ENCODE peak calls at places on chromosomes 4 and X, in eight cellular contexts. One of them, this sample, is unnamed.

GRCh38 chr4:83504544-83504943 is 19.6 kb upstream of the ABRAXAS1 start:
- DNase-seq in GM23338: no peak
- DNase-seq in A549: no peak
- DNase-seq in cardiac muscle cell: no peak
- DNase-seq in AG04450: no peak
- DNase-seq in tibial artery: no peak
- DNase-seq in colonic mucosa: no peak
- DNase-seq in fibroblast of mammary gland: no peak
- DNase-seq in this sample: no peak

GRCh38 chrX:131795442-131796229 is 227.5 kb upstream of the STK26 start:
- DNase-seq in GM23338: no peak
- DNase-seq in A549: no peak
- DNase-seq in cardiac muscle cell: no peak
- DNase-seq in AG04450: no peak
- DNase-seq in tibial artery: no peak
- DNase-seq in colonic mucosa: peak; percentile 34
- DNase-seq in fibroblast of mammary gland: no peak
- DNase-seq in this sample: no peak

GRCh38 chrX:54029543-54030143 is 14.6 kb downstream of the PHF8 start:
- DNase-seq in GM23338: no peak
- DNase-seq in A549: no peak
- DNase-seq in cardiac muscle cell: no peak
- DNase-seq in AG04450: no peak
- DNase-seq in tibial artery: no peak
- DNase-seq in colonic mucosa: no peak
- DNase-seq in fibroblast of mammary gland: no peak
- DNase-seq in this sample: no peak

GRCh38 chrX:10197597-10198210 is 40.9 kb downstream of the CLCN4 start:
- DNase-seq in GM23338: peak; percentile 9
- DNase-seq in A549: no peak
- DNase-seq in cardiac muscle cell: peak; percentile 28
- DNase-seq in AG04450: no peak
- DNase-seq in tibial artery: no peak
- DNase-seq in colonic mucosa: no peak
- DNase-seq in fibroblast of mammary gland: no peak
- DNase-seq in this sample: peak; percentile 68

GRCh38 chr4:147707892-147708672 is 23.8 kb upstream of the ARHGAP10 start:
- DNase-seq in GM23338: peak; percentile 72
- DNase-seq in A549: peak; percentile 57
- DNase-seq in cardiac muscle cell: peak; percentile 58
- DNase-seq in AG04450: no peak
- DNase-seq in tibial artery: no peak
- DNase-seq in colonic mucosa: peak; percentile 49
- DNase-seq in fibroblast of mammary gland: peak; percentile 63
- DNase-seq in this sample: peak; percentile 60

GRCh38 chrX:50691820-50692219 is 122.2 kb downstream of the SHROOM4 start:
- DNase-seq in GM23338: peak; percentile 83
- DNase-seq in A549: peak; percentile 44
- DNase-seq in cardiac muscle cell: peak; percentile 60
- DNase-seq in AG04450: peak; percentile 3
- DNase-seq in tibial artery: no peak
- DNase-seq in colonic mucosa: peak; percentile 21
- DNase-seq in fibroblast of mammary gland: peak; percentile 54
- DNase-seq in this sample: peak; percentile 32

GRCh38 chr4:8141935-8142334 is 16.7 kb downstream of the ABLIM2 start:
- DNase-seq in GM23338: no peak
- DNase-seq in A549: no peak
- DNase-seq in cardiac muscle cell: no peak
- DNase-seq in AG04450: no peak
- DNase-seq in tibial artery: no peak
- DNase-seq in colonic mucosa: no peak
- DNase-seq in fibroblast of mammary gland: no peak
- DNase-seq in this sample: no peak

GRCh38 chr4:82677327-82677726 is 115.5 kb upstream of the TMEM150C start:
- DNase-seq in GM23338: no peak
- DNase-seq in A549: no peak
- DNase-seq in cardiac muscle cell: no peak
- DNase-seq in AG04450: no peak
- DNase-seq in tibial artery: no peak
- DNase-seq in colonic mucosa: no peak
- DNase-seq in fibroblast of mammary gland: no peak
- DNase-seq in this sample: no peak

GRCh38 chr4:27666943-27667342 is 806.3 kb downstream of the STIM2 start:
- DNase-seq in GM23338: peak; percentile 55
- DNase-seq in A549: peak; percentile 26
- DNase-seq in cardiac muscle cell: no peak
- DNase-seq in AG04450: no peak
- DNase-seq in tibial artery: no peak
- DNase-seq in colonic mucosa: no peak
- DNase-seq in fibroblast of mammary gland: peak; percentile 22
- DNase-seq in this sample: peak; percentile 2

GRCh38 chrX:115089419-115089818 is 72.0 kb upstream of the IL13RA2 start:
- DNase-seq in GM23338: no peak
- DNase-seq in A549: no peak
- DNase-seq in cardiac muscle cell: no peak
- DNase-seq in AG04450: no peak
- DNase-seq in tibial artery: no peak
- DNase-seq in colonic mucosa: no peak
- DNase-seq in fibroblast of mammary gland: no peak
- DNase-seq in this sample: no peak

GRCh38 chrX:71147496-71148277 is 3.0 kb downstream of the NLGN3 start:
- DNase-seq in GM23338: peak; percentile 6
- DNase-seq in A549: no peak
- DNase-seq in cardiac muscle cell: no peak
- DNase-seq in AG04450: no peak
- DNase-seq in tibial artery: no peak
- DNase-seq in colonic mucosa: no peak
- DNase-seq in fibroblast of mammary gland: no peak
- DNase-seq in this sample: no peak

GRCh38 chr4:15132739-15133138 is 130.5 kb downstream of the CPEB2 start:
- DNase-seq in GM23338: no peak
- DNase-seq in A549: no peak
- DNase-seq in cardiac muscle cell: peak; percentile 26
- DNase-seq in AG04450: no peak
- DNase-seq in tibial artery: no peak
- DNase-seq in colonic mucosa: no peak
- DNase-seq in fibroblast of mammary gland: peak; percentile 9
- DNase-seq in this sample: peak; percentile 7

GRCh38 chrX:12984629-12985303 is 9.9 kb downstream of the TMSB4X start:
- DNase-seq in GM23338: no peak
- DNase-seq in A549: peak; percentile 76
- DNase-seq in cardiac muscle cell: peak; percentile 56
- DNase-seq in AG04450: no peak
- DNase-seq in tibial artery: no peak
- DNase-seq in colonic mucosa: no peak
- DNase-seq in fibroblast of mammary gland: peak; percentile 81
- DNase-seq in this sample: peak; percentile 54

GRCh38 chr4:144204431-144204830 is 63.9 kb upstream of the GYPA start:
- DNase-seq in GM23338: no peak
- DNase-seq in A549: no peak
- DNase-seq in cardiac muscle cell: no peak
- DNase-seq in AG04450: no peak
- DNase-seq in tibial artery: no peak
- DNase-seq in colonic mucosa: no peak
- DNase-seq in fibroblast of mammary gland: no peak
- DNase-seq in this sample: no peak

GRCh38 chrX:45329217-45329616 is 128.5 kb upstream of the DIPK2B start:
- DNase-seq in GM23338: no peak
- DNase-seq in A549: no peak
- DNase-seq in cardiac muscle cell: no peak
- DNase-seq in AG04450: no peak
- DNase-seq in tibial artery: no peak
- DNase-seq in colonic mucosa: no peak
- DNase-seq in fibroblast of mammary gland: no peak
- DNase-seq in this sample: no peak

GRCh38 chr4:148787831-148788477 is 345.7 kb upstream of the NR3C2 start:
- DNase-seq in GM23338: peak; percentile 23
- DNase-seq in A549: no peak
- DNase-seq in cardiac muscle cell: no peak
- DNase-seq in AG04450: no peak
- DNase-seq in tibial artery: no peak
- DNase-seq in colonic mucosa: peak; percentile 33
- DNase-seq in fibroblast of mammary gland: no peak
- DNase-seq in this sample: no peak

GRCh38 chr4:182443070-182443469 is 199.9 kb downstream of the TENM3 start:
- DNase-seq in GM23338: peak; percentile 21
- DNase-seq in A549: no peak
- DNase-seq in cardiac muscle cell: no peak
- DNase-seq in AG04450: no peak
- DNase-seq in tibial artery: no peak
- DNase-seq in colonic mucosa: no peak
- DNase-seq in fibroblast of mammary gland: no peak
- DNase-seq in this sample: no peak
- TF ChIP-seq CTCF in GM23338: peak; percentile 63
- TF ChIP-seq CTCF in A549: no peak
- TF ChIP-seq CTCF in cardiac muscle cell: no peak
- TF ChIP-seq CTCF in AG04450: no peak
- TF ChIP-seq CTCF in tibial artery: no peak
- TF ChIP-seq CTCF in colonic mucosa: no peak
- TF ChIP-seq CTCF in fibroblast of mammary gland: peak; percentile 4
- TF ChIP-seq CTCF in this sample: no peak

DNA sequence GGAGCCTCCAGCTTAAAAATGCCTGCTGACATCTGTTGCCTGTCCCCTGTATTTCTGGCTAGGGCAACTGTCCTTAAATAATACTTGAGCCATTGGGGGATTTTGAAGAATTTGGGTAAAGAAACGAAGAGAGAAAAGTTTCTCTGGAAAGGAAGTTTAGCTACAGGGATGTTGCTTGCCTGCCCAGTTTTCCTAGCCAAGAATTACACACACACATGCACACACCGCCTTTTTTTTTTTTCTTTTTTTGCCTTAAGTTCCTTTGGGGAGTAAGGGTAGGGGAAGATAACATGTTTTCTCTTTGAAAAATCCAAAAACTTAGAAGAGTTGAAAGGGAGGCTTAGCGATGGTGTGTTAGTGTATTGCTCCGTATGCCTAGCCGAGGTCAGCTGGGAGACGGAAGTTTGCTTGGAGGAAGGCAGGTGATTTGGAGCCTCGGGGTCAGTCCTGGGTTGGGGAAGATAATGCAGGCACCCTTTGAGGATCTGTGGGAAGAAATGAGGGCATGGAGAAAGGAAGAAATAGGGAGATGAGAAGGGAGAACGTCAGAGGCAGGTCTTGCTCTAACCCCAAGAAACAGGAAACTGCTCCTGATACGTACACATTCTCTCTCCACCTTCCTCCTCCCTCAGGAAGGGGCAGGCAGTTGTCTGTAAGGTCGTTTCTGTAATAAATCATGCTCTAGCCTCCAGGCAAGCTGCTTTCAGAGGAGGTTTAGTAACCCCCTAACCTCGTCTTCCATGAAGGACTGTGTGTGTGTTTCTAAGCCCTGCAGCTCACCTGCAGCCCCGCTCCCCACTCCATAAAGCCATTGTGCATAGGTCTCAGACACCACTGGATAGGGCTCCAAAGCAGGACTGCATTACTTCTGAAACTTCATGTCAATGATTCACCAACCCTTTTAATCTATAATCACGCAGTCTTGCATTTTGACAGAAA is 10.5 kb downstream of the KLF3 start:
- DNase-seq in GM23338: no peak
- DNase-seq in A549: peak; percentile 32
- DNase-seq in cardiac muscle cell: no peak
- DNase-seq in AG04450: no peak
- DNase-seq in tibial artery: no peak
- DNase-seq in colonic mucosa: peak; percentile 49
- DNase-seq in fibroblast of mammary gland: no peak
- DNase-seq in this sample: no peak
- H3K4me3 ChIP-seq in GM23338: peak overlapping the region; percentile 24
- H3K4me3 ChIP-seq in A549: peak overlapping the region; percentile 2
- H3K4me3 ChIP-seq in cardiac muscle cell: no peak overlapping the region
- H3K4me3 ChIP-seq in AG04450: no peak overlapping the region
- H3K4me3 ChIP-seq in tibial artery: peak overlapping the region; percentile 15
- H3K4me3 ChIP-seq in colonic mucosa: no peak overlapping the region
- H3K4me3 ChIP-seq in fibroblast of mammary gland: no peak overlapping the region
- H3K4me3 ChIP-seq in this sample: no peak overlapping the region

GRCh38 chr4:94451669-94452475 is at the start of gene PDLIM5:
- DNase-seq in GM23338: peak; percentile 95
- DNase-seq in A549: peak; percentile 89
- DNase-seq in cardiac muscle cell: peak; percentile 95
- DNase-seq in AG04450: peak; percentile 43
- DNase-seq in tibial artery: peak; percentile 95
- DNase-seq in colonic mucosa: peak; percentile 92
- DNase-seq in fibroblast of mammary gland: peak; percentile 81
- DNase-seq in this sample: peak; percentile 91
- TF ChIP-seq CTCF in GM23338: no peak
- TF ChIP-seq CTCF in A549: no peak
- TF ChIP-seq CTCF in cardiac muscle cell: no peak
- TF ChIP-seq CTCF in AG04450: no peak
- TF ChIP-seq CTCF in tibial artery: no peak
- TF ChIP-seq CTCF in colonic mucosa: no peak
- TF ChIP-seq CTCF in fibroblast of mammary gland: no peak
- TF ChIP-seq CTCF in this sample: no peak

DNA sequence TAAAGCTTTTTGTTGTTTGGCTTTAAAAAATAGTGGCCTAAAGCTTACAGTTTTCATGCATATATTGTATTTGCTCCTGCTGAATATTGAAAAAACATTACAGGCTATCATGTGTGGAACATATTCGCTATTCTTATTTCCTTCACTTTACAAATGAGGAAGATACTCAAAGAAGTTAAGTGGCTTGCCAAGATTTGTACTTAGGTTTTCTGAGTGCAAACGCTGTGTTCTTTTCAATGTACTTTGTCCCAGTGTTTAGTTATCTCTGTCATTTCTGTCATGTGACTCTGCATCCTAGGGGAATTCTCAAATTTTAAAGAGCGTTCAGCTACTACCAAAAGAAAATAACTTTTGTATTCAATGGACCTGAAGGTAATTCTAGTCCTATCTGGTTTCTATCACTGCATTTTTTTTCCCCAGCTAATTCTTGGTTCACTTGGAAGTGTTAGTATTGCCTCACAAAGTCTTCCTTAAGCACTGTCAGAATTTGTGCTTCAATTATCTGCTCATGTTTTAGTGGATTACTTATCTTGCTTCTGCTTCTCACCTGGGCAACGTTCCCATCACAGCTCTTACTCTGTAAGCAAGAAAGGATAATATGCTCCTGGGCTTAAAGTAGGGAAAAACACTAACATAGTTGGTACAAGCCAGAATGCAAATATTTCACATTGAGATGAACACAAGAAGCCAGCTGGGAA is 7.0 kb upstream of the PTPN13 start:
- DNase-seq in GM23338: no peak
- DNase-seq in A549: no peak
- DNase-seq in cardiac muscle cell: no peak
- DNase-seq in AG04450: no peak
- DNase-seq in tibial artery: no peak
- DNase-seq in colonic mucosa: no peak
- DNase-seq in fibroblast of mammary gland: no peak
- DNase-seq in this sample: no peak
- H3K4me3 ChIP-seq in GM23338: no peak overlapping the region
- H3K4me3 ChIP-seq in A549: no peak overlapping the region
- H3K4me3 ChIP-seq in cardiac muscle cell: no peak overlapping the region
- H3K4me3 ChIP-seq in AG04450: no peak overlapping the region
- H3K4me3 ChIP-seq in tibial artery: no peak overlapping the region
- H3K4me3 ChIP-seq in colonic mucosa: no peak overlapping the region
- H3K4me3 ChIP-seq in fibroblast of mammary gland: no peak overlapping the region
- H3K4me3 ChIP-seq in this sample: no peak overlapping the region

GRCh38 chr4:153207561-153207960 is 3.3 kb downstream of the TRIM2 start:
- DNase-seq in GM23338: peak; percentile 70
- DNase-seq in A549: peak; percentile 16
- DNase-seq in cardiac muscle cell: peak; percentile 29
- DNase-seq in AG04450: no peak
- DNase-seq in tibial artery: no peak
- DNase-seq in colonic mucosa: peak; percentile 77
- DNase-seq in fibroblast of mammary gland: peak; percentile 31
- DNase-seq in this sample: peak; percentile 43
- TF ChIP-seq CTCF in GM23338: peak; percentile 74
- TF ChIP-seq CTCF in A549: peak; percentile 43
- TF ChIP-seq CTCF in cardiac muscle cell: peak; percentile 57
- TF ChIP-seq CTCF in AG04450: peak; percentile 63
- TF ChIP-seq CTCF in tibial artery: peak; percentile 54
- TF ChIP-seq CTCF in colonic mucosa: peak; percentile 36
- TF ChIP-seq CTCF in fibroblast of mammary gland: peak; percentile 46
- TF ChIP-seq CTCF in this sample: peak; percentile 73

GRCh38 chr4:154491341-154491679 is 289 bp downstream of the DCHS2 start:
- DNase-seq in GM23338: peak; percentile 67
- DNase-seq in A549: peak; percentile 12
- DNase-seq in cardiac muscle cell: peak; percentile 19
- DNase-seq in AG04450: no peak
- DNase-seq in tibial artery: no peak
- DNase-seq in colonic mucosa: no peak
- DNase-seq in fibroblast of mammary gland: peak; percentile 15
- DNase-seq in this sample: peak; percentile 16
- H3K4me3 ChIP-seq in GM23338: peak overlapping the region; percentile 79
- H3K4me3 ChIP-seq in A549: peak overlapping the region; percentile 41
- H3K4me3 ChIP-seq in cardiac muscle cell: peak overlapping the region; percentile 35
- H3K4me3 ChIP-seq in AG04450: peak overlapping the region; percentile 13
- H3K4me3 ChIP-seq in tibial artery: peak overlapping the region; percentile 49
- H3K4me3 ChIP-seq in colonic mucosa: peak overlapping the region; percentile 13
- H3K4me3 ChIP-seq in fibroblast of mammary gland: peak overlapping the region; percentile 10
- H3K4me3 ChIP-seq in this sample: peak overlapping the region; percentile 21

This sample was measured in fibroblast of villous mesenchyme.